ENCODE peak calls at places on chromosome 5, in five cellular contexts. One of them, this sample, is unnamed.

GRCh38 chr5:93164690-93165089 is 416.3 kb downstream of the NR2F1-AS1 start:
- DNase-seq in keratinocyte: no peak
- DNase-seq in mammary epithelial cell: peak; percentile 59
- DNase-seq in endothelial cell of umbilical vein: peak; percentile 80
- DNase-seq in fibroblast of lung: peak; percentile 85
- DNase-seq in this sample: no peak

GRCh38 chr5:18305288-18305899 is 671.1 kb downstream of the TAF11L14 start:
- DNase-seq in keratinocyte: no peak
- DNase-seq in mammary epithelial cell: no peak
- DNase-seq in endothelial cell of umbilical vein: peak; percentile 49
- DNase-seq in fibroblast of lung: peak; percentile 49
- DNase-seq in this sample: peak; percentile 54

GRCh38 chr5:13865317-13865716 is 79.2 kb downstream of the DNAH5 start:
- DNase-seq in keratinocyte: no peak
- DNase-seq in mammary epithelial cell: no peak
- DNase-seq in endothelial cell of umbilical vein: no peak
- DNase-seq in fibroblast of lung: no peak
- DNase-seq in this sample: no peak

GRCh38 chr5:116135344-116135743 is 50.5 kb downstream of the COMMD10 start:
- DNase-seq in keratinocyte: no peak
- DNase-seq in mammary epithelial cell: no peak
- DNase-seq in endothelial cell of umbilical vein: no peak
- DNase-seq in fibroblast of lung: no peak
- DNase-seq in this sample: peak; percentile 84

GRCh38 chr5:139131062-139131856 is 66.9 kb downstream of the SIL1 start:
- DNase-seq in keratinocyte: no peak
- DNase-seq in mammary epithelial cell: no peak
- DNase-seq in endothelial cell of umbilical vein: no peak
- DNase-seq in fibroblast of lung: peak; percentile 62
- DNase-seq in this sample: no peak

GRCh38 chr5:146338774-146339714 is at the start of gene POU4F3:
- DNase-seq in keratinocyte: no peak
- DNase-seq in mammary epithelial cell: no peak
- DNase-seq in endothelial cell of umbilical vein: no peak
- DNase-seq in fibroblast of lung: no peak
- DNase-seq in this sample: no peak

GRCh38 chr5:39270172-39270848 is 50.9 kb upstream of the FYB1 start:
- DNase-seq in keratinocyte: no peak
- DNase-seq in mammary epithelial cell: no peak
- DNase-seq in endothelial cell of umbilical vein: no peak
- DNase-seq in fibroblast of lung: no peak
- DNase-seq in this sample: peak; percentile 48

GRCh38 chr5:71384706-71385105 is 70.7 kb upstream of the BDP1 start:
- DNase-seq in keratinocyte: no peak
- DNase-seq in mammary epithelial cell: no peak
- DNase-seq in endothelial cell of umbilical vein: no peak
- DNase-seq in fibroblast of lung: no peak
- DNase-seq in this sample: no peak

GRCh38 chr5:146426853-146427618 is 20.1 kb upstream of the TCERG1 start:
- DNase-seq in keratinocyte: no peak
- DNase-seq in mammary epithelial cell: peak; percentile 43
- DNase-seq in endothelial cell of umbilical vein: peak; percentile 44
- DNase-seq in fibroblast of lung: peak; percentile 61
- DNase-seq in this sample: peak; percentile 60

GRCh38 chr5:153860482-153860881 is 178.2 kb downstream of the FAM114A2 start:
- DNase-seq in keratinocyte: no peak
- DNase-seq in mammary epithelial cell: no peak
- DNase-seq in endothelial cell of umbilical vein: no peak
- DNase-seq in fibroblast of lung: no peak
- DNase-seq in this sample: no peak

GRCh38 chr5:141182248-141182647 is at the start of gene PCDHB16:
- DNase-seq in keratinocyte: no peak
- DNase-seq in mammary epithelial cell: peak; percentile 3
- DNase-seq in endothelial cell of umbilical vein: peak; percentile 16
- DNase-seq in fibroblast of lung: peak; percentile 5
- DNase-seq in this sample: no peak

GRCh38 chr5:170434953-170435605 is 45.9 kb upstream of the KCNMB1 start:
- DNase-seq in keratinocyte: no peak
- DNase-seq in mammary epithelial cell: peak; percentile 19
- DNase-seq in endothelial cell of umbilical vein: peak; percentile 52
- DNase-seq in fibroblast of lung: peak; percentile 60
- DNase-seq in this sample: peak; percentile 33

GRCh38 chr5:74641778-74642542 is 1.4 kb upstream of the ENC1 start:
- DNase-seq in keratinocyte: no peak
- DNase-seq in mammary epithelial cell: peak; percentile 76
- DNase-seq in endothelial cell of umbilical vein: peak; percentile 83
- DNase-seq in fibroblast of lung: peak; percentile 88
- DNase-seq in this sample: peak; percentile 71

GRCh38 chr5:157484768-157485167 is 24.8 kb downstream of the NIPAL4 start:
- DNase-seq in keratinocyte: no peak
- DNase-seq in mammary epithelial cell: no peak
- DNase-seq in endothelial cell of umbilical vein: no peak
- DNase-seq in fibroblast of lung: peak; percentile 80
- DNase-seq in this sample: no peak

GRCh38 chr5:179459771-179460170 is 90.6 kb upstream of the RUFY1 start:
- DNase-seq in keratinocyte: no peak
- DNase-seq in mammary epithelial cell: no peak
- DNase-seq in endothelial cell of umbilical vein: no peak
- DNase-seq in fibroblast of lung: no peak
- DNase-seq in this sample: no peak

GRCh38 chr5:60210810-60211209 is 317.3 kb upstream of the PDE4D start:
- DNase-seq in keratinocyte: no peak
- DNase-seq in mammary epithelial cell: no peak
- DNase-seq in endothelial cell of umbilical vein: no peak
- DNase-seq in fibroblast of lung: no peak
- DNase-seq in this sample: no peak

GRCh38 chr5:19928556-19929421 is 59.2 kb downstream of the CDH18 start:
- DNase-seq in keratinocyte: peak; percentile 62
- DNase-seq in mammary epithelial cell: peak; percentile 93
- DNase-seq in endothelial cell of umbilical vein: peak; percentile 89
- DNase-seq in fibroblast of lung: peak; percentile 87
- DNase-seq in this sample: no peak

GRCh38 chr5:157865844-157866243 is 6.9 kb upstream of the CLINT1 start:
- DNase-seq in keratinocyte: no peak
- DNase-seq in mammary epithelial cell: peak; percentile 14
- DNase-seq in endothelial cell of umbilical vein: no peak
- DNase-seq in fibroblast of lung: no peak
- DNase-seq in this sample: no peak

GRCh38 chr5:96432245-96433065 is 593 bp downstream of the PCSK1 start:
- DNase-seq in keratinocyte: no peak
- DNase-seq in mammary epithelial cell: no peak
- DNase-seq in endothelial cell of umbilical vein: peak; percentile 12
- DNase-seq in fibroblast of lung: no peak
- DNase-seq in this sample: no peak

GRCh38 chr5:107672212-107673105 is 1.7 kb upstream of the EFNA5 start:
- DNase-seq in keratinocyte: peak; percentile 85
- DNase-seq in mammary epithelial cell: peak; percentile 98
- DNase-seq in endothelial cell of umbilical vein: peak; percentile 97
- DNase-seq in fibroblast of lung: peak; percentile 94
- DNase-seq in this sample: peak; percentile 44

GRCh38 chr5:35657877-35658276 is 40.2 kb downstream of the SPEF2 start:
- DNase-seq in keratinocyte: no peak
- DNase-seq in mammary epithelial cell: no peak
- DNase-seq in endothelial cell of umbilical vein: no peak
- DNase-seq in fibroblast of lung: no peak
- DNase-seq in this sample: no peak

GRCh38 chr5:55096186-55096585 is 6.3 kb upstream of the GZMA start:
- DNase-seq in keratinocyte: no peak
- DNase-seq in mammary epithelial cell: no peak
- DNase-seq in endothelial cell of umbilical vein: no peak
- DNase-seq in fibroblast of lung: no peak
- DNase-seq in this sample: no peak

GRCh38 chr5:133189881-133190280 is 138.1 kb downstream of the HSPA4 start:
- DNase-seq in keratinocyte: no peak
- DNase-seq in mammary epithelial cell: no peak
- DNase-seq in endothelial cell of umbilical vein: no peak
- DNase-seq in fibroblast of lung: no peak
- DNase-seq in this sample: no peak

GRCh38 chr5:113044776-113045175 is 68.2 kb downstream of the DCP2 start:
- DNase-seq in keratinocyte: no peak
- DNase-seq in mammary epithelial cell: no peak
- DNase-seq in endothelial cell of umbilical vein: no peak
- DNase-seq in fibroblast of lung: no peak
- DNase-seq in this sample: no peak

GRCh38 chr5:68344447-68345111 is 129.0 kb downstream of the PIK3R1 start:
- DNase-seq in keratinocyte: no peak
- DNase-seq in mammary epithelial cell: peak; percentile 93
- DNase-seq in endothelial cell of umbilical vein: peak; percentile 24
- DNase-seq in fibroblast of lung: peak; percentile 47
- DNase-seq in this sample: peak; percentile 70

GRCh38 chr5:52504584-52505240 is 283.0 kb upstream of the ITGA1 start:
- DNase-seq in keratinocyte: no peak
- DNase-seq in mammary epithelial cell: no peak
- DNase-seq in endothelial cell of umbilical vein: no peak
- DNase-seq in fibroblast of lung: no peak
- DNase-seq in this sample: peak; percentile 53

GRCh38 chr5:178386532-178386931 is 153.9 kb upstream of the PHYKPL start:
- DNase-seq in keratinocyte: no peak
- DNase-seq in mammary epithelial cell: no peak
- DNase-seq in endothelial cell of umbilical vein: no peak
- DNase-seq in fibroblast of lung: no peak
- DNase-seq in this sample: no peak

GRCh38 chr5:143679777-143680176 is 132.2 kb upstream of the HMHB1 start:
- DNase-seq in keratinocyte: no peak
- DNase-seq in mammary epithelial cell: peak; percentile 21
- DNase-seq in endothelial cell of umbilical vein: no peak
- DNase-seq in fibroblast of lung: no peak
- DNase-seq in this sample: no peak

GRCh38 chr5:140054086-140054689 is 11.1 kb upstream of the NRG2 start:
- DNase-seq in keratinocyte: no peak
- DNase-seq in mammary epithelial cell: no peak
- DNase-seq in endothelial cell of umbilical vein: peak; percentile 94
- DNase-seq in fibroblast of lung: no peak
- DNase-seq in this sample: no peak

GRCh38 chr5:109407913-109408312 is 1.9 kb downstream of the PJA2 start:
- DNase-seq in keratinocyte: no peak
- DNase-seq in mammary epithelial cell: no peak
- DNase-seq in endothelial cell of umbilical vein: no peak
- DNase-seq in fibroblast of lung: no peak
- DNase-seq in this sample: no peak
- H3K9ac ChIP-seq in keratinocyte: peak overlapping the region; percentile 96
- H3K9ac ChIP-seq in mammary epithelial cell: peak overlapping the region; percentile 97
- H3K9ac ChIP-seq in endothelial cell of umbilical vein: peak overlapping the region; percentile 94
- H3K9ac ChIP-seq in fibroblast of lung: peak overlapping the region; percentile 39
- H3K9ac ChIP-seq in this sample: peak overlapping the region; percentile 92

GRCh38 chr5:88502179-88503064 is 233.8 kb upstream of the TMEM161B start:
- DNase-seq in keratinocyte: no peak
- DNase-seq in mammary epithelial cell: no peak
- DNase-seq in endothelial cell of umbilical vein: peak; percentile 18
- DNase-seq in fibroblast of lung: peak; percentile 9
- DNase-seq in this sample: peak; percentile 75

GRCh38 chr5:88507261-88507660 is 238.6 kb upstream of the TMEM161B start:
- DNase-seq in keratinocyte: no peak
- DNase-seq in mammary epithelial cell: no peak
- DNase-seq in endothelial cell of umbilical vein: no peak
- DNase-seq in fibroblast of lung: no peak
- DNase-seq in this sample: no peak

DNA sequence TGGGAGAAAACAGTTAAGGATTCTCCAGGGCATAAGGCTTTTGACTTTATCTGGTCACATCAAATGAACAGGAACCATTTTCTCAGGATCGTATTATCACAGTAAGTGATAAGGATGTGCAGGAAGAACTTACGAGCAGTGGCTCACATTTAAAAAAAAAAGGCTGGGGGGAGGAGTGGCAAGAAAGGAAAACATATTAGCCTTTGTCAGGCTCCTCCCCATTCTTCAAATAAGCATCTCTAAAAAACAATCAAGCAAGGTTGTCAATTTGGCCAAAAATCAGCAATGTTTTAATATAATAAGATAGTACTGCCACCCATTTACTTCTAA is 234.4 kb upstream of the TMEM161B start:
- DNase-seq in keratinocyte: no peak
- DNase-seq in mammary epithelial cell: no peak
- DNase-seq in endothelial cell of umbilical vein: no peak
- DNase-seq in fibroblast of lung: peak; percentile 4
- DNase-seq in this sample: no peak
- H3K9ac ChIP-seq in keratinocyte: no peak overlapping the region
- H3K9ac ChIP-seq in mammary epithelial cell: no peak overlapping the region
- H3K9ac ChIP-seq in endothelial cell of umbilical vein: no peak overlapping the region
- H3K9ac ChIP-seq in fibroblast of lung: no peak overlapping the region
- H3K9ac ChIP-seq in this sample: no peak overlapping the region

DNA sequence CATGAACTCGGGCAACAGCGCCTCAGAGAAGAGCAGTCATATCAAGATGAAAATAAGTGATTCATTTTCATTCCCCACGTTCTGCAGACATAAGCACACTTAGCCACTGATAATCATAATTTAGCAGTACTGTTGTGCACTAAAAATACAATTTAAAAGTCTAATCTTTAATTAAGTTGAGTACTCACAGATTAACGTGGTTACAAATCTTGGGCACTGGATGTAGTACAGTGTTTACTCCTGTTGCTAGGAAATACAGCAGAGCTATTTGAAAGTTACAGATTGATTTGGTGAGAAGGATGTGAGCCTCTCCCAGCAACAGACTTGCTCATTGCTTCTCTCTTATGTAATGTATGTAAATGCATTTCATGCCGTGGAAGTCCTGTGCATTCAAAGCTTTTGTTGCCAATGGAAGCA is 11.1 kb downstream of the SNCAIP start:
- DNase-seq in keratinocyte: no peak
- DNase-seq in mammary epithelial cell: no peak
- DNase-seq in endothelial cell of umbilical vein: no peak
- DNase-seq in fibroblast of lung: peak; percentile 31
- DNase-seq in this sample: peak; percentile 50
- H3K9ac ChIP-seq in keratinocyte: no peak overlapping the region
- H3K9ac ChIP-seq in mammary epithelial cell: no peak overlapping the region
- H3K9ac ChIP-seq in endothelial cell of umbilical vein: no peak overlapping the region
- H3K9ac ChIP-seq in fibroblast of lung: no peak overlapping the region
- H3K9ac ChIP-seq in this sample: peak overlapping the region; percentile 32

DNA sequence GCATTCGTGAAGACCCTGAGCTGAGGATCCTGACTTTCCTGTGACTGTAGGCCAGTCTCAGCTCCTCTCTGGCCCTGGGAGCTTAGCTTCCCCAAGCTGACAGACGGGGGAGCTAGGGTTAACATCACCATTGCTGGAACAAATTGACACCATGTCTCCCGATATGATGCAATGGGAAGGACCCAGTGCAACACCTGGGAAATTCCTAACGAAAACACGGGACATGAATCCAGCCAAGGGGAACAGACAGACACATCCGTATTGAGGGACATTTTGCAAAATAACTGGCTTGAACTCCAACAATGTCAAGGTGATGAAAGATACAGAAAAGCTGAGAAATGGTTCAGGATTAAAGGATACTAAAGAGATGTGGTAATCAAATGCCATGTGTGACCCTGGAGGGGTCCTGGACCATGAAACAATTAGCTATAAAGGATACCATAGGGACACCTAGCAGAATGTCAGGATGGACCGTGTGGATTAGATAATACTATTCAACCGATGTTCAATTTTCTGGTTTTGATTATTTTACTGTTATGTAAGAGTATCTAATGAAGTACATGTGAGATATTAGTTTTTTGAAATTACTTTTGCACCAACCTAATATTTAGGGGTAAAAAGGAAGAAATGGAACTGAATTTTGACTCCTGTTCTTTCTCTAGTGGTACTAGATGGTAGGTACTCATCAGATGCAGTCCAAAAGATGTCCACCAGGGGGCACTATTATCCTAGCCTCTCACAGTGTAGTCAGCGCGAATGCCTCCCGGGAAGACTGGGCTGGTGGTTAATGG is 52.7 kb downstream of the NDST1 start:
- DNase-seq in keratinocyte: peak; percentile 81
- DNase-seq in mammary epithelial cell: peak; percentile 68
- DNase-seq in endothelial cell of umbilical vein: peak; percentile 79
- DNase-seq in fibroblast of lung: peak; percentile 89
- DNase-seq in this sample: peak; percentile 86
- H3K9ac ChIP-seq in keratinocyte: no peak overlapping the region
- H3K9ac ChIP-seq in mammary epithelial cell: no peak overlapping the region
- H3K9ac ChIP-seq in endothelial cell of umbilical vein: no peak overlapping the region
- H3K9ac ChIP-seq in fibroblast of lung: no peak overlapping the region
- H3K9ac ChIP-seq in this sample: no peak overlapping the region

GRCh38 chr5:125258610-125259009 is 512.2 kb upstream of the ZNF608 start:
- DNase-seq in keratinocyte: no peak
- DNase-seq in mammary epithelial cell: no peak
- DNase-seq in endothelial cell of umbilical vein: no peak
- DNase-seq in fibroblast of lung: no peak
- DNase-seq in this sample: no peak
- H3K9ac ChIP-seq in keratinocyte: no peak overlapping the region
- H3K9ac ChIP-seq in mammary epithelial cell: no peak overlapping the region
- H3K9ac ChIP-seq in endothelial cell of umbilical vein: no peak overlapping the region
- H3K9ac ChIP-seq in fibroblast of lung: no peak overlapping the region
- H3K9ac ChIP-seq in this sample: no peak overlapping the region